ENCODE peak calls at places on chromosomes 13 and 19, in six cellular contexts. I, L, A, Z, W and C are unnamed samples.

GRCh38 chr19:1026189-1027019 is at the start of gene CNN2:
- DNase-seq in I (peak), A (peak), L (peak), W (peak), Z (peak), C (no peak)

GRCh38 chr13:48504606-48505369 is 28.1 kb downstream of the RCBTB2 start:
- DNase-seq in Z (no peak), I (no peak), W (no peak), L (no peak), A (no peak), C (no peak)

GRCh38 chr19:32104465-32105235 is 240.8 kb upstream of the ZNF507 start:
- DNase-seq in Z (no peak), I (no peak), W (no peak), A (peak), L (no peak), C (no peak)

GRCh38 chr19:12668937-12669271 is 2.3 kb downstream of the WDR83 start:
- DNase-seq in W (peak), L (peak), A (peak), I (peak), Z (no peak), C (peak)

GRCh38 chr13:51729853-51730553 is 74.0 kb downstream of the DHRS12 start:
- DNase-seq in I (no peak), Z (no peak), L (no peak), A (peak), W (peak), C (no peak)

GRCh38 chr13:44052843-44053607 is 173.3 kb downstream of the LACC1 start:
- DNase-seq in W (peak), Z (no peak), L (no peak), A (peak), I (no peak), C (no peak)

GRCh38 chr13:33642374-33643065 is 175.4 kb upstream of the RFC3 start:
- DNase-seq in W (peak), L (no peak), I (no peak), A (peak), Z (no peak), C (no peak)

GRCh38 chr19:32676186-32676894 is 692 bp downstream of the RGS9BP start:
- DNase-seq in A (peak), Z (no peak), W (no peak), L (no peak), I (no peak), C (peak)

GRCh38 chr19:35483089-35483488 is 7.2 kb downstream of the KRTDAP start:
- DNase-seq in W (no peak), A (no peak), Z (no peak), L (no peak), I (no peak), C (no peak)

GRCh38 chr13:114064516-114065140 is 67.8 kb downstream of the RASA3 start:
- DNase-seq in L (no peak), W (no peak), I (no peak), Z (no peak), A (peak), C (no peak)

GRCh38 chr19:49840736-49841249 is 10.2 kb upstream of the PTOV1 start:
- DNase-seq in I (no peak), A (no peak), Z (no peak), W (no peak), L (no peak), C (no peak)

GRCh38 chr13:29438772-29439171 is 156.7 kb downstream of the SLC7A1 start:
- DNase-seq in A (no peak), Z (no peak), I (no peak), L (no peak), W (no peak), C (no peak)

GRCh38 chr13:38888309-38888708 is 102.3 kb downstream of the STOML3 start:
- DNase-seq in Z (no peak), L (no peak), A (no peak), I (no peak), W (no peak), C (no peak)

GRCh38 chr19:11268783-11269267 is 6.5 kb upstream of the DOCK6 start:
- DNase-seq in L (no peak), A (no peak), Z (peak), I (no peak), W (peak), C (no peak)

GRCh38 chr19:56594783-56595547 is at the start of gene ZNF71:
- DNase-seq in Z (peak), W (peak), A (peak), L (peak), I (peak), C (peak)

GRCh38 chr19:38733241-38733492 is 11.1 kb downstream of the CAPN12 start:
- DNase-seq in A (no peak), W (no peak), I (no peak), L (no peak), Z (no peak), C (no peak)

GRCh38 chr13:41610426-41610825 is 153.1 kb downstream of the RGCC start:
- DNase-seq in L (no peak), W (no peak), Z (no peak), I (no peak), A (peak), C (no peak)

GRCh38 chr13:50908371-50908770 is 1.2 kb upstream of the RNASEH2B start:
- DNase-seq in W (no peak), L (no peak), I (peak), A (no peak), Z (no peak), C (no peak)

GRCh38 chr13:19057588-19058340 is 123.9 kb downstream of the TUBA3C start:
- DNase-seq in W (no peak), L (no peak), I (no peak), Z (no peak), A (no peak), C (no peak)

GRCh38 chr13:27135023-27135422 is 36.6 kb downstream of the USP12 start:
- DNase-seq in Z (no peak), I (no peak), L (no peak), A (no peak), W (no peak), C (no peak)

GRCh38 chr13:48975926-48976676 is 389 bp downstream of the FNDC3A start:
- DNase-seq in W (peak), A (peak), I (peak), Z (peak), L (peak), C (peak)

GRCh38 chr13:59979589-59979988 is 184.1 kb downstream of the DIAPH3 start:
- DNase-seq in I (no peak), Z (no peak), L (no peak), A (no peak), W (no peak), C (no peak)

GRCh38 chr13:42363941-42364612 is 92.1 kb downstream of the AKAP11 start:
- DNase-seq in W (no peak), A (no peak), L (no peak), I (no peak), Z (no peak), C (no peak)

GRCh38 chr13:112908342-112908741 is 60.7 kb upstream of the MCF2L start:
- DNase-seq in A (no peak), I (peak), Z (no peak), L (no peak), W (no peak), C (no peak)

GRCh38 chr19:46271488-46272197 is 25.2 kb upstream of the HIF3A start:
- DNase-seq in A (no peak), W (no peak), L (no peak), I (no peak), Z (peak), C (no peak)

GRCh38 chr19:44752816-44753618 is 4.5 kb downstream of the BCL3 start:
- DNase-seq in Z (peak), I (peak), L (peak), W (peak), A (peak), C (peak)

GRCh38 chr13:32407854-32408253 is 20.1 kb downstream of the N4BP2L1 start:
- DNase-seq in A (no peak), W (no peak), I (no peak), Z (no peak), L (no peak), C (no peak)

GRCh38 chr19:42281175-42282035 is 12.4 kb downstream of the CIC start:
- DNase-seq in W (peak), I (peak), L (no peak), A (peak), Z (peak), C (no peak)

GRCh38 chr13:51451134-51451466 is 1.7 kb downstream of the INTS6 start:
- DNase-seq in Z (no peak), L (no peak), A (no peak), W (no peak), I (no peak), C (no peak)

GRCh38 chr19:20661150-20661819 is at the start of gene ZNF626:
- DNase-seq in L (peak), Z (peak), W (peak), I (peak), A (no peak), C (peak)

GRCh38 chr13:84088996-84089395 is 206.7 kb upstream of the SLITRK1 start:
- DNase-seq in L (no peak), I (no peak), A (no peak), Z (no peak), W (no peak), C (no peak)

GRCh38 chr19:572891-573825 is 762 bp downstream of the BSG start:
- DNase-seq in L (no peak), A (peak), I (peak), Z (no peak), W (peak), C (no peak)

GRCh38 chr19:29785955-29786589 is 25.7 kb upstream of the CCNE1 start:
- DNase-seq in A (peak), Z (no peak), W (no peak), L (no peak), I (peak), C (no peak)

GRCh38 chr13:47094734-47095434 is 198.0 kb upstream of the HTR2A start:
- DNase-seq in I (no peak), Z (no peak), A (no peak), L (no peak), W (no peak), C (no peak)

GRCh38 chr13:33328691-33329090 is 43.1 kb upstream of the STARD13 start:
- DNase-seq in I (no peak), A (no peak), Z (no peak), L (no peak), W (no peak), C (no peak)